ENCODE peak calls at places on chromosomes 4 and X, in eight cellular contexts. U is tibial artery; N is CD8-positive, alpha-beta T cell; W is fibroblast of mammary gland; D is choroid plexus epithelial cell; F is prostate gland; C is IMR-90; S is testis. O is an unnamed sample.

GRCh38 chrX:111445485-111445884 is 33.5 kb upstream of the DCX start:
- DNase-seq in S (no peak), F (no peak), U (no peak), C (peak), N (no peak), W (peak), D (peak), O (peak)

GRCh38 chr4:149158852-149159251 is 656.8 kb downstream of the IQCM start:
- DNase-seq in D (peak), S (no peak), N (no peak), U (no peak), C (peak), W (no peak), F (no peak), O (no peak)

GRCh38 chrX:136166221-136166855 is 19.0 kb downstream of the FHL1 start:
- DNase-seq in W (peak), S (no peak), C (peak), U (no peak), N (no peak), D (peak), F (no peak), O (peak)

GRCh38 chrX:69163936-69164741 is 1.1 kb downstream of the PJA1 start:
- DNase-seq in U (no peak), D (peak), W (no peak), F (peak), C (no peak), N (peak), S (peak), O (no peak)

GRCh38 chrX:150364347-150365050 is 1.4 kb downstream of the MAMLD1 start:
- DNase-seq in N (no peak), C (peak), W (no peak), U (no peak), D (no peak), S (no peak), F (no peak), O (no peak)

GRCh38 chrX:119755981-119756533 is 2.3 kb upstream of the SOWAHD start:
- DNase-seq in C (peak), W (no peak), F (no peak), N (peak), S (peak), D (no peak), U (no peak), O (no peak)

GRCh38 chr4:141134051-141134450 is 782 bp upstream of the RNF150 start:
- DNase-seq in C (peak), U (no peak), W (no peak), N (no peak), F (no peak), S (no peak), D (peak), O (peak)

GRCh38 chr4:168859100-168859499 is 151.0 kb downstream of the CBR4 start:
- DNase-seq in S (no peak), W (no peak), C (no peak), D (no peak), F (no peak), U (no peak), N (no peak), O (no peak)

GRCh38 chrX:70088791-70089190 is 26.5 kb downstream of the OTUD6A start:
- DNase-seq in S (no peak), W (no peak), U (no peak), N (no peak), C (no peak), F (no peak), D (no peak), O (no peak)

GRCh38 chrX:40213092-40213491 is 115.3 kb upstream of the BCOR start:
- DNase-seq in N (no peak), W (no peak), F (no peak), C (no peak), U (no peak), D (no peak), S (no peak), O (no peak)

GRCh38 chr4:128229458-128229805 is 58.2 kb downstream of the PGRMC2 start:
- DNase-seq in C (peak), D (peak), S (no peak), W (peak), U (no peak), F (no peak), N (no peak), O (no peak)

GRCh38 chr4:69124941-69125340 is 28.7 kb downstream of the UGT2B7 start:
- DNase-seq in S (no peak), F (no peak), C (no peak), W (no peak), D (no peak), N (no peak), U (no peak), O (no peak)

GRCh38 chr4:40576651-40577480 is 52.8 kb downstream of the RBM47 start:
- DNase-seq in D (peak), C (peak), U (peak), F (peak), N (peak), W (peak), S (peak), O (peak)

GRCh38 chr4:38803833-38804653 is 548 bp downstream of the TLR1 start:
- DNase-seq in W (no peak), F (no peak), S (no peak), C (no peak), N (peak), U (no peak), D (peak), O (peak)

GRCh38 chr4:40316333-40316781 is 18.8 kb upstream of the CHRNA9 start:
- DNase-seq in F (no peak), U (no peak), D (peak), S (no peak), C (peak), N (no peak), W (peak), O (peak)

GRCh38 chrX:70454441-70455365 is 10.1 kb downstream of the DLG3 start:
- DNase-seq in S (peak), D (peak), C (peak), F (peak), N (peak), W (peak), U (peak), O (peak)

GRCh38 chr4:5203309-5203708 is 152.0 kb downstream of the STK32B start:
- DNase-seq in F (no peak), C (peak), U (no peak), N (no peak), W (no peak), D (no peak), S (no peak), O (no peak)

GRCh38 chr4:106264331-106264728 is 51.7 kb downstream of the TBCK start:
- DNase-seq in W (no peak), U (no peak), D (no peak), F (no peak), C (peak), N (no peak), S (no peak), O (no peak)

GRCh38 chr4:23135792-23136645 is 443.3 kb downstream of the GBA3 start:
- DNase-seq in N (no peak), S (peak), U (no peak), D (peak), C (peak), W (peak), F (no peak), O (peak)

GRCh38 chr4:4564522-4564921 is 22.7 kb upstream of the STX18 start:
- DNase-seq in C (no peak), N (no peak), W (no peak), D (no peak), F (no peak), S (no peak), U (no peak), O (no peak)

GRCh38 chr4:177016541-177017141 is 223.9 kb upstream of the VEGFC start:
- DNase-seq in F (no peak), C (peak), W (peak), S (no peak), D (no peak), U (no peak), N (no peak), O (no peak)

GRCh38 chr4:6507345-6507744 is 34.9 kb upstream of the PPP2R2C start:
- DNase-seq in N (no peak), U (no peak), W (no peak), C (no peak), F (no peak), S (no peak), D (no peak), O (no peak)

GRCh38 chr4:151717271-151717670 is 43.5 kb downstream of the GATB start:
- DNase-seq in S (no peak), W (no peak), U (no peak), N (no peak), D (no peak), F (no peak), C (no peak), O (no peak)

GRCh38 chrX:150546711-150547153 is 21.7 kb upstream of the MTM1 start:
- DNase-seq in S (peak), D (peak), W (no peak), C (no peak), N (peak), F (no peak), U (peak), O (peak)

DNA sequence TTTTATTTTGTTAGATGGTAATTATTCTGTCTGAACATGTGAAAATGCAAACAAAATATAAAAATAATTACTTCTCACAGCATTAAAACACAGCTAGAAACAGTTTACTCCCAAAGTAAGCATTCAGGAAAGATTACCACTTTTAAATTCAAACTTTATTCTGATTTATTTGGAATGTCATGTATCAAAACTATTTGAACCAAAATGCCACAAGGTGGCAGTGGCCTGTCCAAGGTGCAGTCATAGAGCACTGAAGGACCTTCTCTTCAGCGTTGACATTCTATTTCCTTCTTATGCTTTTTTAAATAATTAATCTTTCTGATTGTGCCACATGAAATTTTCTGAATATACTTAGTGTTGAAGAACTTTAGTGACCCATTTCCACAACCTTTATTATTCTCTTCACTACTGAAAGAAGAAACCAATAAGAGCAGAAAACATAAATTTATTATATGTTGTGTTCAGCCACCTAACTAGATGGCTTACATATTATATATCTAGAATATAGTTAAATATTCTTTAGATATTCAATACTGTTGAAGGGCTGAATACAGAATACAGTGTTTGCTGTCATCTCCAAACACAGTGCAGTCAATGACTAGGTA is 283.6 kb downstream of the CFAP299 start:
- DNase-seq in D (peak), U (no peak), C (no peak), F (no peak), N (no peak), W (peak), S (peak), O (peak)
- TF ChIP-seq CTCF in D (peak), U (no peak), C (no peak), F (no peak), N (no peak), W (peak), S (no peak), O (peak)

GRCh38 chr4:33628296-33628695 is 2616.0 kb downstream of the ARAP2 start:
- DNase-seq in S (no peak), W (peak), U (no peak), D (peak), F (no peak), N (no peak), C (no peak), O (peak)

GRCh38 chr4:33626242-33626641 is 2618.1 kb downstream of the ARAP2 start:
- DNase-seq in F (no peak), W (no peak), D (no peak), C (no peak), S (no peak), N (no peak), U (no peak), O (no peak)

GRCh38 chr4:33625762-33626161 is 2618.6 kb downstream of the ARAP2 start:
- DNase-seq in S (no peak), W (no peak), D (peak), N (no peak), C (no peak), F (no peak), U (no peak), O (peak)
- TF ChIP-seq CTCF in S (no peak), W (no peak), D (peak), N (no peak), C (no peak), F (no peak), U (no peak), O (peak)

GRCh38 chr4:135464311-135464710 is 1262.7 kb upstream of the PABPC4L start:
- DNase-seq in W (no peak), F (no peak), U (no peak), N (no peak), D (no peak), S (no peak), C (no peak), O (no peak)
- TF ChIP-seq CTCF in W (no peak), F (no peak), U (no peak), N (no peak), D (no peak), S (no peak), C (no peak), O (no peak)

GRCh38 chr4:54317690-54318089 is 88.6 kb downstream of the PDGFRA start:
- DNase-seq in S (no peak), F (no peak), U (no peak), D (no peak), C (no peak), W (no peak), N (no peak), O (no peak)

GRCh38 chr4:54316139-54316538 is 87.0 kb downstream of the PDGFRA start:
- DNase-seq in C (no peak), W (no peak), F (no peak), S (no peak), N (no peak), D (no peak), U (no peak), O (no peak)

GRCh38 chr4:54315561-54315960 is 86.5 kb downstream of the PDGFRA start:
- DNase-seq in W (no peak), S (no peak), C (no peak), D (no peak), U (no peak), N (no peak), F (no peak), O (no peak)

GRCh38 chr4:54320826-54321320 is 91.8 kb downstream of the PDGFRA start:
- DNase-seq in U (no peak), W (no peak), D (no peak), N (no peak), S (no peak), F (no peak), C (no peak), O (no peak)

GRCh38 chr4:54318904-54319303 is 89.8 kb downstream of the PDGFRA start:
- DNase-seq in W (peak), S (peak), F (no peak), C (peak), N (no peak), D (peak), U (no peak), O (peak)
- TF ChIP-seq CTCF in W (peak), S (peak), F (no peak), C (peak), N (peak), D (peak), U (peak), O (peak)

DNA sequence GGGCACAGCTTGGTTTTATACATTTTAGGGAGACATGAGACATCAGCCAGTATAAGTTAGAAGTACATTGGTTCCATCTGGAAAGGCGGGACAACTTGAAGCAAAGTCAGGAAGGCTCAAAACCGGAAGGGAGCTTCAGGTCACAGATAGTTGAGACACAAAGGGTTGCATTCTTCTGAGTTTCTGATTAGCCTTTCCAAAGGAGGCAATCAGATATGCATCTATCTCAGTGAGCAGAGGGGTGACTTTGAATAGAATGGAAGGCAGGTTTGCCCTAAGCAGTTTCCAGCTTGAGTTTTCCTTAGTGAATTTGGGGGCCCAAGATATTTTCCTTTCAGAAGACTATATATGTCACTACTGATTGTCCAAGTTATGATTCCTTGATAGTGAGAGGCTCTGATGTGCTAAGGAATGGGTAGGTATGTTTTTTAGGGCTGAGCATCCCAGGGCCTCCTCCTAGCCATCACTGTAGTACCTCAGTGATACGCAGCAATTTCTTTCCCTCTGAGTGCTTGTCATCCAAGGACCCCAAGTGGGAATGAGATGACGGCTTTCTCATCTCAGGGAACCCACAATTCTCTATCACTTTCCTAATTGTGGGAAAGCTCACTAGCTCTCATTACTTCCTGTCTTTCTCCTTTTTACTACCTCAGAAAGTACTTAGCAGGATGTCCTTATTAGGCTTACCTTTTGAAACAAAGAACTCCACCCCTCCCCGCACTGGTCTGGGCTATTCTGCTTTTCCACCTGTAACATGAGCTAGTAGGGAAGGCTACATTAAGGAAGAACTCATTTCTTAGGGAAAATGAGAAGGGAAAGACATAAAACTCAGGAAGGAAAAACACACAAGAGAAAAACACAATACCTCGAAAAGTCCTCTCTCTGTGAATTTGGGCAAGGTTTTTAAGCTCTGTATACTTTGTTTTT is 632.7 kb downstream of the RAPGEF2 start:
- DNase-seq in D (no peak), C (no peak), N (no peak), F (no peak), U (no peak), S (no peak), W (no peak), O (no peak)
- TF ChIP-seq CTCF in D (no peak), C (no peak), N (no peak), F (no peak), U (no peak), S (no peak), W (no peak), O (no peak)

O was measured in fibroblast of pulmonary artery.